ENCODE peak calls at places on chromosome 12, in five cellular contexts. A is ascending aorta; C is CD8-positive, alpha-beta memory T cell; J is psoas muscle; L is CD8-positive, alpha-beta T cell. O is an unnamed sample.
A peak's percentile ranks its signal among the peaks of the same experiment; 100 is the strongest.

GRCh38 chr12:24561882-24562760 is 386.8 kb downstream of the BCAT1 start:
- DNase-seq in L (no peak), A (peak; percentile 86), C (no peak), J (peak; percentile 81), O (no peak)

GRCh38 chr12:58148405-58148804 is 207.0 kb downstream of the ATP23 start:
- DNase-seq in C (no peak), L (no peak), J (no peak), A (no peak), O (no peak)

GRCh38 chr12:57080855-57081254 is 2.3 kb upstream of the NEMP1 start:
- DNase-seq in L (no peak), J (no peak), A (no peak), C (no peak), O (no peak)

GRCh38 chr12:6965026-6965661 is 5.3 kb downstream of the PHB2 start:
- DNase-seq in A (peak; percentile 90), L (peak; percentile 93), J (peak; percentile 93), C (peak; percentile 79), O (peak; percentile 68)

GRCh38 chr12:119016715-119017114 is 35.4 kb downstream of the SRRM4 start:
- DNase-seq in C (no peak), L (no peak), J (no peak), A (no peak), O (no peak)

GRCh38 chr12:54417712-54418440 is 1.2 kb downstream of the ITGA5 start:
- DNase-seq in J (peak; percentile 55), C (peak; percentile 32), A (no peak), L (peak; percentile 38), O (peak; percentile 28)

GRCh38 chr12:53201639-53202038 is 5.4 kb downstream of the ITGB7 start:
- DNase-seq in J (no peak), A (no peak), L (no peak), C (no peak), O (no peak)

GRCh38 chr12:132190012-132190755 is 45.9 kb downstream of the NOC4L start:
- DNase-seq in A (no peak), L (no peak), J (no peak), C (no peak), O (peak; percentile 16)

GRCh38 chr12:19778822-19779221 is 339.5 kb downstream of the AEBP2 start:
- DNase-seq in J (no peak), A (no peak), L (no peak), C (no peak), O (no peak)

GRCh38 chr12:99257672-99258071 is 389.9 kb upstream of the GARIN6 start:
- DNase-seq in C (no peak), L (no peak), A (no peak), J (no peak), O (no peak)

GRCh38 chr12:49623142-49623899 is at the start of gene PRPF40B:
- DNase-seq in C (peak; percentile 80), A (peak; percentile 93), L (peak; percentile 84), J (peak; percentile 95), O (peak; percentile 79)

GRCh38 chr12:14768823-14769405 is 34.4 kb downstream of the WBP11 start:
- DNase-seq in A (peak; percentile 66), L (peak; percentile 30), C (peak; percentile 33), J (no peak), O (no peak)

GRCh38 chr12:77231548-77231947 is 166.2 kb upstream of the E2F7 start:
- DNase-seq in A (peak; percentile 81), J (peak; percentile 74), L (no peak), C (no peak), O (no peak)

GRCh38 chr12:102964872-102965271 is 7.4 kb downstream of the ASCL1 start:
- DNase-seq in A (no peak), J (no peak), L (no peak), C (no peak), O (no peak)

GRCh38 chr12:14836336-14837210 is 6.8 kb downstream of the ART4 start:
- DNase-seq in L (no peak), A (no peak), J (no peak), C (no peak), O (no peak)

GRCh38 chr12:71092290-71092689 is 65.5 kb downstream of the TSPAN8 start:
- DNase-seq in A (no peak), L (no peak), J (no peak), C (no peak), O (no peak)

GRCh38 chr12:52878507-52879393 is 26.1 kb downstream of the KRT8 start:
- DNase-seq in A (no peak), C (no peak), J (no peak), L (no peak), O (no peak)

GRCh38 chr12:115661103-115661502 is 616.4 kb downstream of the MED13L start:
- DNase-seq in A (no peak), J (no peak), L (no peak), C (no peak), O (no peak)

GRCh38 chr12:65673732-65674131 is 150.6 kb upstream of the HMGA2 start:
- DNase-seq in C (no peak), J (no peak), L (no peak), A (no peak), O (no peak)

GRCh38 chr12:106254724-106255123 is 6.9 kb upstream of the CKAP4 start:
- DNase-seq in L (no peak), C (no peak), A (no peak), J (no peak), O (no peak)

GRCh38 chr12:104049278-104050257 is at the start of gene GLT8D2:
- DNase-seq in A (peak; percentile 78), L (no peak), C (no peak), J (peak; percentile 76), O (no peak)

GRCh38 chr12:75329918-75330826 is at the start of gene CAPS2:
- DNase-seq in L (peak; percentile 53), C (peak; percentile 44), J (peak; percentile 87), A (peak; percentile 86), O (peak; percentile 51)

GRCh38 chr12:116172224-116172849 is 105.2 kb downstream of the MED13L start:
- DNase-seq in C (no peak), J (no peak), L (no peak), A (no peak), O (no peak)

DNA sequence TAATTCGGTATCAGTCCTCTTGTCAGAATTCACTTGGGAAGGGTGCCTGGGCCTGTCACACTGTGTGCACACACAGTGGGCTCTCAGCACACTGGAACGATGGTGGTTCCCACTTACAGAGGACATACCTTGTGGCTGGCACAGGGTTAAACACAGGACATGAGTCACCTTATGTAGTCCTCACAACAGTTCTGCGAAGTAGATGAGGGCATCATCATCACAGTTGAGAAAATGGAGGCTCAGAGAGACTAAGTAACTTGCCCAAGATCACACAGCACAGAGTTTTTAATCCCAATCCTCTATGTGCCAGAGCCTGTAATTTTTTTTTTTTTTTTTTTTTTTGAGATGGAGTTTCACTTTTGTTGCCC is 90.7 kb downstream of the NINJ2 start:
- DNase-seq in A (no peak), L (no peak), C (no peak), J (no peak), O (no peak)
- H3K27ac ChIP-seq in A (peak overlapping the region; percentile 97), L (no peak overlapping the region), C (no peak overlapping the region), J (peak overlapping the region; percentile 95), O (no peak overlapping the region)

DNA sequence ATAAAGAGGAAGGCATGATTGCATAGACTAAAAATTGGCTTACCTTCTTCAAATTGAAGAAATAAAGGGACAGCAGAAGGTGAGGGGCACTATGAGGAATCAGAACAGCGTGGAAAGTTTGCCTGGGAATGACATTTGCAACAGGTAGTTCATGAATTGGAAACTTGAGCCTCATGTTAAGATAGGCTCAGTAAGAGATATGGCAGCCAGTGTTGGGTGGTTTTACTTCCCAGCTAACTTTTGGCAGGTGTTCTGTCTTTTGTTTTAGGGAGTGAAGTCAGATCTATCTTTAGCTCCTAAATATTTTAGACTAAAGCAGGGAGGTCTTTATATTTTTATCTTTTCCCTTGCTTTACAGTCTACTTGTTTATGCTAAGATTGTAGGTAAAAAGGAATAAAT is 122.4 kb downstream of the ANO6 start:
- DNase-seq in C (no peak), J (no peak), A (no peak), L (no peak), O (no peak)
- H3K27ac ChIP-seq in C (no peak overlapping the region), J (peak overlapping the region; percentile 70), A (peak overlapping the region; percentile 26), L (no peak overlapping the region), O (no peak overlapping the region)

DNA sequence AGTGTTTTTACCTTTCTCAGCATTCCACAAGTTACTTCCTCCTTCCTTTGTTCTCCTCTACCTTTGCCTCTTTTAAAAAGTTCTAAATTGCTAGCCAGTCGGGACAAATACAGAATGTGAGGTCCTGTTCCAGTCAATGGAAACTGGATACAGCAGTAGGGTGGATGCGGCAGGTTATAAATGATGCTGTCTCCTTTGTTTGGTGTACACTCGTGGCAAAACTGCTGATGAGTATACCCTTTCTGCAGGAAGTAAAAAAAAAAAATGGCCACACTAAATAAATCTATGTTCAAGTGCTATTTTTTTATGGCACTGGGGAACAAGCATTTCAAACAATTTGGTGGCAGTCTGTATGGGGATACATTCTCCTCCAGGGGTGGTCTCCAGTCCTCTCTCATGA is 27.5 kb downstream of the KLRK1 start:
- DNase-seq in A (no peak), J (no peak), L (no peak), C (no peak), O (no peak)
- H3K27ac ChIP-seq in A (peak overlapping the region; percentile 88), J (peak overlapping the region; percentile 87), L (no peak overlapping the region), C (peak overlapping the region; percentile 80), O (no peak overlapping the region)

GRCh38 chr12:64469455-64470142 is 17.7 kb downstream of the TBK1 start:
- DNase-seq in J (peak; percentile 67), A (no peak), L (no peak), C (no peak), O (no peak)

GRCh38 chr12:64466178-64466577 is 14.3 kb downstream of the TBK1 start:
- DNase-seq in C (no peak), A (no peak), J (no peak), L (no peak), O (no peak)

GRCh38 chr12:64470507-64470906 is 18.6 kb downstream of the TBK1 start:
- DNase-seq in A (no peak), C (no peak), L (no peak), J (no peak), O (no peak)

GRCh38 chr12:64473176-64473575 is 21.3 kb downstream of the TBK1 start:
- DNase-seq in A (no peak), L (no peak), J (no peak), C (no peak), O (no peak)

DNA sequence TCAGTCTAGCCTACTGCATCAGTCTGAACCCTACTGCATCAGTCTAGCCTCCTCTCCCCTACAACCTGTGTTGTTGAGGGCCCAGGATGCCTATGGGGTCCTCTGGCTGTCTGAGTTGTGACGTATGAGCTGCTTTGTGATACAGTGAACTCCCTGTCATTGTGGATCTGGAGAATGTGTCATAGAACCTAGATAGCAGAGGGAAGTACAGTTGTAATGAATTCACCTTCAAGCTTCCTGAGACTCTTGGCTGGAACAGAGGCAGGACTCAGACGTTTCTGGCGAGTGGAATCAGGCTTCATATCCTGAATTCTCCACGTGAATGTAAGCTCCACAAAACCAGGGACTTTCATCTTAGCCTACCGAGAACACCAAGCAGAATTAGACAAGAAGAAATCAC is 17.0 kb downstream of the TBK1 start:
- DNase-seq in L (no peak), J (no peak), C (no peak), A (no peak), O (no peak)
- H3K27ac ChIP-seq in L (no peak overlapping the region), J (peak overlapping the region; percentile 79), C (no peak overlapping the region), A (no peak overlapping the region), O (no peak overlapping the region)

GRCh38 chr12:47033797-47034555 is 45.4 kb upstream of the PCED1B start:
- DNase-seq in A (no peak), L (no peak), C (no peak), J (no peak), O (no peak)
- H3K27ac ChIP-seq in A (no peak overlapping the region), L (no peak overlapping the region), C (no peak overlapping the region), J (no peak overlapping the region), O (no peak overlapping the region)

O was measured in effector memory CD4-positive, alpha-beta T cell.